ENCODE peak calls at places on chromosomes 12 and 14, in eight cellular contexts. J, V, D, T, K, S, Y and C are unnamed samples.

GRCh38 chr12:109178532-109178931 is 62.1 kb downstream of the ACACB start:
- ATAC-seq in D (no peak), K (no peak), Y (no peak), T (no peak), V (no peak), J (no peak), S (no peak), C (no peak)

GRCh38 chr12:1916396-1917171 is 1.9 kb downstream of the CACNA2D4 start:
- ATAC-seq in V (no peak), Y (no peak), J (no peak), K (peak), S (no peak), D (peak), T (no peak), C (no peak)

GRCh38 chr14:30915596-30915995 is 41.2 kb downstream of the COCH start:
- ATAC-seq in V (no peak), K (no peak), S (no peak), Y (no peak), J (no peak), D (no peak), T (no peak), C (no peak)

GRCh38 chr12:124686885-124687694 is 119.7 kb upstream of the NCOR2 start:
- ATAC-seq in S (peak), D (no peak), K (no peak), Y (no peak), J (no peak), V (no peak), T (no peak), C (no peak)

GRCh38 chr12:91687052-91688017 is 458.3 kb downstream of the BTG1 start:
- ATAC-seq in S (peak), D (no peak), K (no peak), J (peak), Y (peak), V (peak), T (no peak), C (peak)

GRCh38 chr14:50608302-50608851 is 48.4 kb downstream of the ATL1 start:
- ATAC-seq in D (no peak), K (no peak), T (no peak), V (no peak), Y (no peak), J (no peak), S (no peak), C (no peak)

GRCh38 chr12:128986957-128987356 is 133.7 kb downstream of the GLT1D1 start:
- ATAC-seq in Y (no peak), J (no peak), V (no peak), S (no peak), K (no peak), D (no peak), T (no peak), C (no peak)

GRCh38 chr14:93733231-93733630 is 55.1 kb downstream of the PRIMA1 start:
- ATAC-seq in V (no peak), K (no peak), Y (no peak), J (no peak), S (no peak), T (no peak), D (no peak), C (no peak)

GRCh38 chr12:65162609-65163008 is 6.8 kb upstream of the LEMD3 start:
- ATAC-seq in T (no peak), D (no peak), J (peak), S (no peak), V (no peak), K (no peak), Y (peak), C (peak)

GRCh38 chr14:95258754-95259593 is 60.7 kb downstream of the CLMN start:
- ATAC-seq in K (no peak), D (no peak), S (no peak), J (no peak), V (no peak), Y (no peak), T (no peak), C (no peak)

GRCh38 chr14:34012978-34013713 is 62.3 kb upstream of the EGLN3 start:
- ATAC-seq in D (peak), J (peak), T (peak), S (peak), V (peak), Y (peak), K (no peak), C (peak)

GRCh38 chr14:26963696-26964095 is 365.9 kb upstream of the NOVA1 start:
- ATAC-seq in S (no peak), T (no peak), K (peak), J (no peak), V (no peak), Y (no peak), D (no peak), C (no peak)